ENCODE peak calls at places on chromosomes 13 and 19, in four cellular contexts. Q is psoas muscle, F is right atrium auricular region, L is fibroblast of lung. E is an unnamed sample.
A peak's percentile ranks its signal among the peaks of the same experiment; 100 is the strongest.

GRCh38 chr19:12792048-12792852 is 964 bp downstream of the JUNB start:
- DNase-seq in Q (peak; percentile 75), L (peak; percentile 67), F (no peak), E (no peak)

GRCh38 chr19:49570997-49571676 is 9.2 kb downstream of the NOSIP start:
- DNase-seq in F (no peak), L (no peak), Q (no peak), E (no peak)

GRCh38 chr19:1085053-1085658 is 10.0 kb downstream of the POLR2E start:
- DNase-seq in L (no peak), F (no peak), Q (no peak), E (no peak)

GRCh38 chr13:36347826-36348225 is 1.6 kb upstream of the SPART start:
- DNase-seq in L (no peak), F (no peak), Q (no peak), E (no peak)

GRCh38 chr13:51333826-51334225 is 5.7 kb upstream of the SERPINE3 start:
- DNase-seq in L (no peak), F (no peak), Q (no peak), E (no peak)

GRCh38 chr13:80116107-80116506 is 224.8 kb downstream of the SPRY2 start:
- DNase-seq in Q (no peak), F (no peak), L (peak; percentile 87), E (no peak)

GRCh38 chr13:91017031-91017668 is 330.3 kb upstream of the MIR17HG start:
- DNase-seq in L (peak; percentile 47), F (no peak), Q (peak; percentile 13), E (no peak)

GRCh38 chr13:82961757-82962156 is 920.5 kb downstream of the SLITRK1 start:
- DNase-seq in F (no peak), Q (no peak), L (no peak), E (no peak)

GRCh38 chr19:19568802-19569756 is 31.0 kb downstream of the CILP2 start:
- DNase-seq in F (no peak), Q (no peak), L (no peak), E (no peak)

GRCh38 chr13:34139660-34140059 is 321.7 kb downstream of the RFC3 start:
- DNase-seq in Q (no peak), L (no peak), F (no peak), E (no peak)

GRCh38 chr13:43245374-43245964 is 222.1 kb downstream of the DNAJC15 start:
- DNase-seq in Q (no peak), F (no peak), L (peak; percentile 91), E (peak; percentile 66)

GRCh38 chr13:71977028-71977427 is 110.0 kb upstream of the DACH1 start:
- DNase-seq in L (no peak), Q (no peak), F (no peak), E (no peak)

GRCh38 chr13:78341032-78341431 is 262.3 kb downstream of the POU4F1 start:
- DNase-seq in L (no peak), Q (no peak), F (no peak), E (no peak)

GRCh38 chr13:75803175-75803611 is 167.1 kb downstream of the LMO7 start:
- DNase-seq in L (no peak), Q (no peak), F (no peak), E (no peak)

GRCh38 chr13:60150538-60150937 is 13.2 kb downstream of the DIAPH3 start:
- DNase-seq in F (no peak), L (no peak), Q (no peak), E (no peak)

GRCh38 chr13:51000576-51001260 is 91.1 kb downstream of the RNASEH2B start:
- DNase-seq in L (peak; percentile 80), Q (peak; percentile 69), F (peak; percentile 79), E (no peak)

GRCh38 chr19:8334458-8335342 is 8.4 kb downstream of the KANK3 start:
- DNase-seq in Q (no peak), L (peak; percentile 77), F (no peak), E (no peak)

GRCh38 chr19:2487090-2487489 is 11.2 kb downstream of the GADD45B start:
- DNase-seq in L (no peak), Q (no peak), F (no peak), E (no peak)

GRCh38 chr19:6413291-6413690 is 11.3 kb downstream of the KHSRP start:
- DNase-seq in F (no peak), Q (no peak), L (no peak), E (no peak)

GRCh38 chr13:44819245-44819644 is 170.0 kb downstream of the NUFIP1 start:
- DNase-seq in L (peak; percentile 63), Q (no peak), F (no peak), E (no peak)

GRCh38 chr13:39263531-39263930 is 225.3 kb downstream of the NHLRC3 start:
- DNase-seq in F (no peak), L (no peak), Q (no peak), E (no peak)

GRCh38 chr19:15104003-15104402 is 3.2 kb upstream of the SYDE1 start:
- DNase-seq in Q (no peak), F (no peak), L (no peak), E (no peak)

GRCh38 chr13:55497486-55497885 is 1643.2 kb upstream of the PRR20A start:
- DNase-seq in Q (no peak), F (no peak), L (no peak), E (no peak)

GRCh38 chr13:52452470-52452869 is 2.0 kb upstream of the VPS36 start:
- DNase-seq in L (no peak), F (no peak), Q (no peak), E (no peak)

GRCh38 chr19:1858412-1859081 is 4.8 kb downstream of the KLF16 start:
- DNase-seq in F (no peak), Q (no peak), L (no peak), E (no peak)

GRCh38 chr19:3369337-3370213 is 3.2 kb downstream of the NFIC start:
- DNase-seq in L (peak; percentile 73), F (no peak), Q (peak; percentile 73), E (no peak)

DNA sequence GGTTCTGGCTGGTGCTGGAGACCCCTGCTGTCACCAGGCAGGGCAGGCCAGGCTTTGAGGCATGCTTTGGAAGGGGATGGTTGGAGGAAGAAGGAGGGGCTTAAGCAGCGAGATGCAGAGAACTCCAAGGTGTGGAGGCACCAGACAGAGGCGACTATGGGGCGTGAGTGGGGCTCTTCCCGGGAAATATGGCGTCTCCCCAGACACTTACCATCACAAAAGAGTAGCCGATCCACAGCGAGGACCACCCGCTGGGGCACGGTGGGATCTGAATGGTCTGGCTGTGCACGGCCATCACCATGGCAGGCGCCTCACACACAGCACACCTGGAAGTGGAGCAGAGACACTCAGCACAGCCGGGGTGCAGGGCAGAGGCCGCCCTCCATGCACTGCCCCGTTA is 151.9 kb downstream of the COL4A1 start:
- DNase-seq in Q (no peak), L (no peak), F (peak; percentile 52), E (no peak)
- H3K36me3 ChIP-seq in Q (peaks cover 60% of the 10 kb centered on the region), L (peaks cover 7% of the 10 kb centered on the region), F (peaks cover 99% of the 10 kb centered on the region), E (peaks cover 50% of the 10 kb centered on the region)

DNA sequence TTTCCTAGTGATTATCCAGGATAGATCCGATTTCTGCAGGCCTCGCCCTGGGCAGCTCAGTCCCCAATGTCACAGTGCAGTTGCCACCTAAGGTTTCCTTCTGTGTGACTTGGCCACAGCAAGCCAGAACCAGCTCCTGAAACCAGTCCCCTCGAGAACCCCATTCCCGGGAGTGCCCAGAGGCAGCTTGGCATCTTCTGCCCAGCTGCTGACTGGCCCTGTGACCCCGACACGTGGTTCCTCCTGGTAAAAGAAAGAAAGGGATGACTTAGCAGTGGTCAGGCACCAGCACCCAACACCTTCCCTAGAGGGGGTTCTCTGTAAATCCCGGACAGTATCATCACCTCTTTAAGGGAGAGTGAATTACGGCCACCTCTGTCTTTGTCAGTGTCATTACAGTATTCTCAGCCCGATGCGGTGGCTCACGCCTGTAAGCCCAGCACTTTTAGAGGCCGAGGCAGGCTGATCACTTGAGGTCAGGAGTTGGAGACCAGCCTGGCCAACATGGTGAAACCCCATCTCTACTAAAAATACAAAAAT is 41.7 kb downstream of the MYO9B start:
- DNase-seq in L (no peak), F (no peak), Q (no peak), E (no peak)
- H3K36me3 ChIP-seq in L (peaks cover 3% of the 10 kb centered on the region), F (no peaks in the 10 kb centered on the region), Q (no peaks in the 10 kb centered on the region), E (peaks cover 11% of the 10 kb centered on the region)

GRCh38 chr13:40973409-40973808 is 45.7 kb downstream of the ELF1 start:
- DNase-seq in F (no peak), Q (no peak), L (no peak), E (no peak)
- H3K36me3 ChIP-seq in F (no peaks in the 10 kb centered on the region), Q (no peaks in the 10 kb centered on the region), L (no peaks in the 10 kb centered on the region), E (no peaks in the 10 kb centered on the region)

GRCh38 chr19:17101686-17102628 is 26.4 kb downstream of the MYO9B start:
- DNase-seq in L (no peak), Q (no peak), F (no peak), E (no peak)

GRCh38 chr19:17095141-17095919 is 19.8 kb downstream of the MYO9B start:
- DNase-seq in Q (peak; percentile 61), L (peak; percentile 88), F (peak; percentile 90), E (no peak)

GRCh38 chr19:17098326-17098725 is 22.7 kb downstream of the MYO9B start:
- DNase-seq in Q (no peak), F (no peak), L (no peak), E (no peak)

GRCh38 chr19:17092696-17093095 is 17.1 kb downstream of the MYO9B start:
- DNase-seq in L (no peak), Q (no peak), F (no peak), E (no peak)

GRCh38 chr19:17097593-17098126 is 22.1 kb downstream of the MYO9B start:
- DNase-seq in Q (no peak), L (peak; percentile 78), F (no peak), E (no peak)
- H3K36me3 ChIP-seq in Q (peaks cover 10% of the 10 kb centered on the region), L (peaks cover 11% of the 10 kb centered on the region), F (peaks cover 14% of the 10 kb centered on the region), E (peaks cover 18% of the 10 kb centered on the region)